ENCODE peak calls at places on chromosomes 1 and 21, in six cellular contexts. O is HCT116, N is GM12878, I is K562, H is H1, Z is HepG2. K is an unnamed sample.

GRCh38 chr1:100622037-100622436 is 84.1 kb downstream of the GPR88 start:
- DNase-seq in O (peak), N (no peak), I (no peak), H (no peak), Z (no peak), K (no peak)

GRCh38 chr1:116875391-116875790 is 34.3 kb upstream of the PTGFRN start:
- DNase-seq in O (no peak), N (no peak), I (no peak), H (no peak), Z (no peak), K (no peak)

GRCh38 chr1:234262007-234262753 is 111.1 kb upstream of the COA6 start:
- DNase-seq in O (no peak), N (no peak), I (no peak), H (no peak), Z (no peak), K (no peak)

GRCh38 chr1:242318140-242318539 is 206.4 kb downstream of the PLD5 start:
- DNase-seq in O (no peak), N (no peak), I (no peak), H (no peak), Z (no peak), K (no peak)

GRCh38 chr1:71307451-71307850 is 226.6 kb upstream of the ZRANB2 start:
- DNase-seq in O (no peak), N (no peak), I (no peak), H (no peak), Z (no peak), K (peak)

GRCh38 chr21:30083120-30083945 is 83.3 kb downstream of the CLDN17 start:
- DNase-seq in O (no peak), N (no peak), I (no peak), H (peak), Z (no peak), K (no peak)

GRCh38 chr1:1358433-1359201 is at the start of gene MXRA8:
- DNase-seq in O (no peak), N (no peak), I (peak), H (peak), Z (peak), K (no peak)

GRCh38 chr1:233614173-233614742 is 352 bp downstream of the KCNK1 start:
- DNase-seq in O (peak), N (no peak), I (no peak), H (peak), Z (no peak), K (no peak)

GRCh38 chr1:110749960-110750359 is 75.2 kb upstream of the KCNA3 start:
- DNase-seq in O (no peak), N (no peak), I (no peak), H (no peak), Z (no peak), K (no peak)

GRCh38 chr1:180167021-180167701 is 12.5 kb downstream of the QSOX1 start:
- DNase-seq in O (no peak), N (no peak), I (no peak), H (no peak), Z (no peak), K (peak)

GRCh38 chr1:180169641-180170155 is 15.0 kb downstream of the QSOX1 start:
- DNase-seq in O (no peak), N (no peak), I (no peak), H (no peak), Z (no peak), K (no peak)

GRCh38 chr1:180166436-180166800 is 11.7 kb downstream of the QSOX1 start:
- DNase-seq in O (no peak), N (no peak), I (no peak), H (no peak), Z (no peak), K (no peak)

GRCh38 chr1:180168786-180169640 is 14.3 kb downstream of the QSOX1 start:
- DNase-seq in O (no peak), N (no peak), I (peak), H (peak), Z (peak), K (peak)

GRCh38 chr1:180167721-180168467 is 13.2 kb downstream of the QSOX1 start:
- DNase-seq in O (peak), N (no peak), I (peak), H (peak), Z (peak), K (no peak)
- TF ChIP-seq SIN3A in O (peak), N (no peak), I (no peak), H (no peak), Z (no peak), K (no peak)

GRCh38 chr1:38477811-38478210 is 381.8 kb downstream of the RRAGC start:
- DNase-seq in O (no peak), N (no peak), I (no peak), H (no peak), Z (no peak), K (no peak)
- TF ChIP-seq JUND in O (no peak), N (no peak), I (no peak), H (no peak), Z (no peak), K (no peak)

DNA sequence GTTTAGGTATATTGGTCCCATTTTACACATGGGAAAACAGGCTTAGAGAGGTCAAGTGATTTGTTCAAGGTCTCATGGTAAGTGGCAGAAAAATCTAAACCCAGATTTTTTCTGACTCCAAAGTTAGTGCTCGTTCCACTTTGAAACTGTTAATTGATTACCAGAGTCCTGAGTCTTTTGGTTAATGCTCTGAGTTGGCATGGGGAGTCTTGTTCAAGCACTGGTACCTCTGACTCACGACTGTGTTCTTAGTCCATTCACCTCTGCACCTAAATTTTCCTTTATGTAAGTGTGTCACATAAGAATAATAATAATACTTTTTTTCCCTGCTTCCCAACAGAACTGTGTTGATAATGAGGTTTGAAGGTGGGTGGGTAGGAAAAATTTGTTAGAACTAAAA is 59.3 kb downstream of the VANGL2 start:
- DNase-seq in O (no peak), N (no peak), I (no peak), H (no peak), Z (no peak), K (no peak)
- TF ChIP-seq SIN3A in O (no peak), N (no peak), I (no peak), H (no peak), Z (no peak), K (no peak)

GRCh38 chr1:42949312-42950145 is 9.1 kb downstream of the SLC2A1 start:
- DNase-seq in O (no peak), N (no peak), I (peak), H (no peak), Z (no peak), K (peak)

GRCh38 chr1:42951588-42951987 is 7.1 kb downstream of the SLC2A1 start:
- DNase-seq in O (no peak), N (no peak), I (no peak), H (no peak), Z (no peak), K (no peak)

GRCh38 chr1:42947965-42948732 is 10.5 kb downstream of the SLC2A1 start:
- DNase-seq in O (no peak), N (no peak), I (no peak), H (no peak), Z (no peak), K (peak)

GRCh38 chr1:42952353-42953001 is 6.2 kb downstream of the SLC2A1 start:
- DNase-seq in O (no peak), N (no peak), I (peak), H (no peak), Z (no peak), K (no peak)

DNA sequence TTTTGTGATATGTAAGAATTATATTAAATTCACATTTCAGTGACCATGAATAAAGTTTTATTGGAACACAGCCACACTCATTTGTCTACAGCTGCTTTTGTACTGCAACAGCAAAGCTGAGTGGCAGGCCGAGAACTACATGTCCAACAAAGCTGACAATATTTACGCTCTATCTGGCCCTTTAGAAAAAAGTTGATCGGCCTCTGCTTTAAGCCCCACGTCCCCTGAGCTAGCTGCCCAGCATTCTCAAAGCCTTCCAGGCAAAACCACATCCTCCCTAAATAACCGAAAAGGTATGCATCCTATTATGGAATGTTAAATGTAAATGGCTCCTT is 8.6 kb downstream of the SLC2A1 start:
- DNase-seq in O (no peak), N (no peak), I (no peak), H (no peak), Z (no peak), K (no peak)
- TF ChIP-seq JUND in O (no peak), N (no peak), I (no peak), H (no peak), Z (no peak), K (no peak)

GRCh38 chr1:157153743-157154142 is 15.5 kb upstream of the ETV3 start:
- DNase-seq in O (no peak), N (no peak), I (no peak), H (no peak), Z (no peak), K (no peak)

GRCh38 chr1:157150631-157151030 is 12.4 kb upstream of the ETV3 start:
- DNase-seq in O (no peak), N (no peak), I (no peak), H (no peak), Z (no peak), K (no peak)

GRCh38 chr1:157152510-157152909 is 14.3 kb upstream of the ETV3 start:
- DNase-seq in O (no peak), N (no peak), I (no peak), H (no peak), Z (no peak), K (no peak)

GRCh38 chr1:157151506-157151905 is 13.3 kb upstream of the ETV3 start:
- DNase-seq in O (no peak), N (no peak), I (no peak), H (no peak), Z (no peak), K (no peak)

GRCh38 chr1:157151068-157151467 is 12.9 kb upstream of the ETV3 start:
- DNase-seq in O (no peak), N (no peak), I (no peak), H (no peak), Z (no peak), K (no peak)
- TF ChIP-seq SIN3A in O (no peak), N (no peak), I (no peak), H (no peak), Z (no peak), K (no peak)

GRCh38 chr1:37752213-37752582 is 12.7 kb downstream of the EPHA10 start:
- DNase-seq in O (no peak), N (no peak), I (no peak), H (peak), Z (no peak), K (peak)

GRCh38 chr1:37755290-37755689 is 9.6 kb downstream of the EPHA10 start:
- DNase-seq in O (peak), N (no peak), I (no peak), H (no peak), Z (no peak), K (no peak)

GRCh38 chr1:37755951-37756350 is 9.0 kb downstream of the EPHA10 start:
- DNase-seq in O (no peak), N (no peak), I (no peak), H (no peak), Z (no peak), K (no peak)

GRCh38 chr1:37753473-37754321 is 11.2 kb downstream of the EPHA10 start:
- DNase-seq in O (no peak), N (no peak), I (no peak), H (peak), Z (no peak), K (peak)

DNA sequence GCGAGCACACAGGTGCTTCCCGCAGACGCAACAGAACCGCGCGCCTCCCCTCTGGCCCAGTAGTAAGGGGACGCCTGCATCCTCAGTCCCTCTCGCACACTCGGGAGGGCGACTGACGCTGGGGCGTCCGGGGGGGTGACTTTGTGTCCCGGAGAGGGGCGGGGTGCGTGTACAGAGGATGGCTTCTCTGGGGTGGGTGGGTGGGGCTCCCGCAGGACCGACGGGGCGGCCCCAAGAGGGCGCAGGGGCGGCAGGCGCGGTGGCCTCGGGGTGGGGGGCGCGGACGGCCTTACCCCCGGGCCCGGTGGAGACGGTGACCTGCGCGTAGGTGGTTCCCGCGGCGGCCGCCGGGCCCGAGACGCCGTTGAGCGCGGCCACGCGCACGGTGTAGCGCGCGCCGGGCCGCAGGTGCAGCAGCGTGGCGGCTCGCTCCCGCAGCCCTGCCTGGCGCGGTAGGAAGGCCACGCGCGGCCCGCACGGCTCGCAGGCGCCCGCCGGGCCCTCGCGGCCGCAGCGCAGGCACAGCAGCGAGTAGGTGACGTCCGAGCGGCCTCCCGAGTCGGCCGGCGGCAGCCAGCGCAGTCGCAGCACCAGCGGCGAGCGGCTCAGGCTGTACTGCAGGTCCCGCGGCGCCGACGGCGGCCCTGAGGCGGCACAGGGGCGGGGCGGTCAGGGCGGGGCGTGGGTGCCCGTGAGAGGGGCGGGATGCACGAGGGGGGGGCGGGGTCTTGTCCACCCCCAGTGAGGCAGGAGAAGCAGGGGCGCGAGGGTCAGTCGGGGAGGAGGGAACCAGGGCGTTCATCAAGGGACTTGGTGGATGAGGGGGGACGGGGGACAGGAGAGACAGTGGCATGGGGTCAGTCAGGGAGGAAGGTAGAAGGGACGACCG is 12.1 kb downstream of the EPHA10 start:
- DNase-seq in O (peak), N (no peak), I (peak), H (peak), Z (no peak), K (peak)
- TF ChIP-seq JUND in O (no peak), N (no peak), I (no peak), H (no peak), Z (no peak), K (no peak)

DNA sequence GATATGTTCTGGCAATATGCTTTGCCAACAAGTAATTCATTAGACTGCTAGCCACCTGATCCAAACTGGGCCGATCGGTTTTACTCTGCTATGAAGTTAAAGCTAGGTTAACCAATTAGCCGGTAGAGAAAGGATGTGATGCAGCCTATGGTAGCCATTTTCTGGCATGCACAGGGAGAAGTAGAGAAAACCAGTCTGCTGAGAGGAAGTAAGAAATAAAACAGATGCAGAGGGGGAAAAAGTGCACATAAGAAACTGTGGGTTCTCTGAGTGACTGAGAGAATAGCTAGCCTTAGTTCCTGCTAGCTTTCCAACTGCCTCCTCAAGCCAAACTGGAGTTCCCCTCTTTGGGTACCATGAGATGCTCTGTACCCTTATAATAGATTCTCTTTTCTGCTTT is 52.8 kb downstream of the ARID4B start:
- DNase-seq in O (no peak), N (peak), I (no peak), H (no peak), Z (no peak), K (no peak)
- TF ChIP-seq SIN3A in O (no peak), N (no peak), I (no peak), H (no peak), Z (no peak), K (no peak)

DNA sequence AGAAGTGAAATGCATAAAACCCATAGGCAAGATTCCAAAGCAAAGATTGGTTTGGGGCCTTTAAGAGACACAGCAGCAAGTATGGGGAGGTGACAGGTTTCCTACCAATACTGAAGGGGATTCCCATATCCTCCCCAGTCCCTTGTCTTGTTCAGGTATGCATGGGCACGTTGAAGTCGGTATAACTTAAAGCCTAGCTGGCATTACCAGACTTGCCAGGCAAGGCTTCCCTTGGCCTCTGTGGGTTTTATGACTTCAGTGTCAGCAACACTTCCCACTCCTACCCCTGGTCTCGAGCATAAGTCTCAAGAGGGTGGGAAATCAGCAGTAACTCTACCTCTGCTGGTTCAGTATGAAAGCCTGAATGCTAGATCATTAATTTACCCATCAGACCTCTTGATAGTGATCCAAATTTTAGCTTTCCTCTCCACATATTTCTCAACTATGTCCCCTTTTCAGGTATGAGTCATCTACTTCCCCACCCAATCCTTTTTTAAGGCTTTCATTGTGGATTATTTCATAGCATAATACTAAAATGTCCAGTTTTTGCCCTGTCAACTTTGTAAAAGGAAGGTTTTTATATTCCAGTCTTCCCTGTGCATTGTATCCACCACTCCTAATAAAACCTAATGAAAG is 6.8 kb downstream of the CYP4X1 start:
- DNase-seq in O (no peak), N (no peak), I (no peak), H (no peak), Z (no peak), K (no peak)
- TF ChIP-seq JUND in O (no peak), N (no peak), I (no peak), H (no peak), Z (no peak), K (no peak)

DNA sequence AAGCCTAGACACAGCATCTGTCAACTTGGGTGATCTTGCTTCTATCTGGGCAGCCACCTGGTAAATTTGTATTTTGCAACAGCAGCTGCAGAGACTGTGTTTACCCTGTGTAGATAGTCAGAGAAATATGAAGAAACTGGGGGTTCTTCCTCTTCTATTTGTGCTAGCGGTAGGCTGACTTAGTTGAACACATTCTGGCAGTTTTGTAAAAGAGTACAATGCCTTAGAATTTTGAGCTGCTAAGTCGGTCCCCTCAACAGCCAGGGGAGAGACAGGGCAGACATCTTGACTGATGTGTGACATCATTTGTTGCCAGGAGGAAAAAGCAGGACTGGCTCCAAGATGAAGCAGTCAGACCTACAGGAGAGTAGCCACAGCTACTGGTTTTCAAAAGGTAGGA is 53.7 kb downstream of the KCNJ6 start:
- DNase-seq in O (no peak), N (no peak), I (no peak), H (peak), Z (no peak), K (peak)
- TF ChIP-seq SIN3A in O (no peak), N (no peak), I (no peak), H (no peak), Z (no peak), K (no peak)